ENCODE peak calls at places on chromosome 16, in six cellular contexts. Z, H, G, K, B and X are unnamed samples.

GRCh38 chr16:70638814-70639792 is 7.3 kb upstream of the IL34 start:
- DNase-seq in Z (no peak), H (no peak), G (no peak), K (no peak), B (no peak), X (no peak)

GRCh38 chr16:35391328-35391727 is 1931.9 kb downstream of the TP53TG3F start:
- DNase-seq in Z (peak), H (no peak), G (no peak), K (peak), B (no peak), X (peak)

GRCh38 chr16:74449470-74449869 is 28.2 kb upstream of the CLEC18B start:
- DNase-seq in Z (no peak), H (no peak), G (no peak), K (no peak), B (no peak), X (no peak)

GRCh38 chr16:66512589-66513404 is 37.1 kb downstream of the TK2 start:
- DNase-seq in Z (no peak), H (peak), G (no peak), K (no peak), B (no peak), X (no peak)

GRCh38 chr16:13390093-13390985 is 488.9 kb downstream of the SHISA9 start:
- DNase-seq in Z (no peak), H (no peak), G (no peak), K (no peak), B (no peak), X (no peak)

GRCh38 chr16:62638964-62639861 is 603.0 kb upstream of the CDH8 start:
- DNase-seq in Z (no peak), H (no peak), G (no peak), K (no peak), B (no peak), X (no peak)

GRCh38 chr16:67430504-67431076 is 331 bp upstream of the HSD11B2 start:
- DNase-seq in Z (no peak), H (no peak), G (no peak), K (peak), B (peak), X (peak)

GRCh38 chr16:57600048-57600835 is 28.2 kb upstream of the ADGRG1 start:
- DNase-seq in Z (peak), H (peak), G (peak), K (peak), B (peak), X (no peak)

GRCh38 chr16:6682142-6682811 is 650.4 kb upstream of the RBFOX1 start:
- DNase-seq in Z (peak), H (no peak), G (peak), K (peak), B (no peak), X (no peak)

GRCh38 chr16:57155702-57156350 is 30.0 kb downstream of the PSME3IP1 start:
- DNase-seq in Z (no peak), H (no peak), G (no peak), K (no peak), B (no peak), X (no peak)

GRCh38 chr16:88387941-88388627 is 5.3 kb downstream of the ZNF469 start:
- DNase-seq in Z (peak), H (peak), G (no peak), K (no peak), B (peak), X (peak)

GRCh38 chr16:53769787-53770186 is 65.8 kb downstream of the FTO start:
- DNase-seq in Z (no peak), H (no peak), G (no peak), K (no peak), B (no peak), X (no peak)

GRCh38 chr16:13471036-13471435 is 448.9 kb upstream of the ERCC4 start:
- DNase-seq in Z (no peak), H (no peak), G (peak), K (peak), B (no peak), X (no peak)

GRCh38 chr16:86984975-86985655 is 332.1 kb downstream of the C16orf95 start:
- DNase-seq in Z (no peak), H (peak), G (no peak), K (peak), B (no peak), X (peak)

GRCh38 chr16:51391798-51392511 is 240.9 kb upstream of the SALL1 start:
- DNase-seq in Z (no peak), H (no peak), G (peak), K (peak), B (no peak), X (no peak)

GRCh38 chr16:52254753-52255152 is 292.2 kb downstream of the TOX3 start:
- DNase-seq in Z (no peak), H (no peak), G (no peak), K (no peak), B (no peak), X (no peak)

GRCh38 chr16:88886915-88887521 is 20.6 kb upstream of the PABPN1L start:
- DNase-seq in Z (peak), H (no peak), G (no peak), K (peak), B (no peak), X (peak)

GRCh38 chr16:11605564-11605886 is 18.8 kb upstream of the LITAF start:
- DNase-seq in Z (no peak), H (no peak), G (no peak), K (no peak), B (no peak), X (no peak)

GRCh38 chr16:10984509-10984908 is 40.1 kb downstream of the CLEC16A start:
- DNase-seq in Z (no peak), H (no peak), G (no peak), K (no peak), B (no peak), X (no peak)

GRCh38 chr16:1772362-1772907 is at the start of gene EME2:
- DNase-seq in Z (no peak), H (no peak), G (no peak), K (peak), B (no peak), X (no peak)

GRCh38 chr16:11669380-11670146 is 1.3 kb downstream of the SNN start:
- DNase-seq in Z (no peak), H (peak), G (no peak), K (no peak), B (peak), X (peak)

GRCh38 chr16:57994778-57995177 is 5.7 kb downstream of the ZNF319 start:
- DNase-seq in Z (peak), H (no peak), G (peak), K (peak), B (peak), X (peak)

GRCh38 chr16:71883193-71883848 is 661 bp downstream of the ZNF821 start:
- DNase-seq in Z (peak), H (no peak), G (peak), K (peak), B (peak), X (peak)

GRCh38 chr16:73225983-73226382 is 178.1 kb upstream of the ZFHX3 start:
- DNase-seq in Z (no peak), H (no peak), G (no peak), K (no peak), B (no peak), X (no peak)

GRCh38 chr16:81314603-81315270 is at the start of gene GAN:
- DNase-seq in Z (peak), H (peak), G (peak), K (peak), B (peak), X (peak)
- TF ChIP-seq CTCF in Z (no peak), H (no peak), G (no peak), K (no peak), B (no peak), X (no peak)

DNA sequence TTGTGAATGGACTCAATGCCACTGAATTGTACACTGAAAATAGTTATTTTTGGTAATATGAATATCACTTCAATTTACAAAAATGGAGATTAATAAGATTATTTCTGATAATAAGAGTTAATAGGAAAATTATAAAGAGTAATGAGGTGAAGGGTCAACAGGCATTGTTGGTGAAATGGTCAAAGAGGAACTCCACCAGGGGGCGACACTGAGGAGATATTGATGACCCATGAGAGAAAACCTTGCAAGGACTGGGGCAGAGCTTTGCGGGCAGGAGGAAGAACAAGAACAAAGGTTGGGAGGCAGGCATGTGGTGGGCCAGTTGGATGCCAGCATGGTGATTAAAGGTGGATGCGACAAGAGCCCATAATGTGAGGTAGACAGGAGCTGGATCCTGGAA is 74.0 kb upstream of the XYLT1 start:
- DNase-seq in Z (peak), H (no peak), G (peak), K (no peak), B (no peak), X (no peak)
- TF ChIP-seq CTCF in Z (no peak), H (no peak), G (peak), K (peak), B (no peak), X (no peak)

DNA sequence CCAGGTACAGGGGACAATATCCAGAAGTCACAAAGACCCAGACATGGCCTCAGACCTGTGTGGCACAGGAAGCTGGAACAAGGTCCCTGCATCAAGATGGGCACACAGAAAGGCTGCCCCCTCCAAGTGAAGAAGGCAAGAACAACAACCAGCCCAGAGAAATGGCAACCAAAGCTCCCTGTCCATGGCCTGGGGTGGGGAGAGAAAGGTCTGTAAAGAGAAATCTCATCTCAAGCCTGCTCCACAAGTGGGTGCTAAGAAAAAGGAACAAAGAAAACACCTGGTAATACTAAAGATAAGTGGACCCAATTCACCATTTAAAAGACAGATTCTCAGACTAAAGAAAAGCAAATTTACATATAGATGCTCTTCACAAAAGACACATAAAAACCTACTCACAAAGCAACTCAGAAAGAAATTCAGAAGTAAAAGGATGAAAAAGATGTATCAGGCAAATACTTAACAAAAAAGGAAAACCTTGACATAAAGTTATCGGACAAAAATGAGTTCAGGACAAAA is 107.4 kb downstream of the PARN start:
- DNase-seq in Z (no peak), H (no peak), G (no peak), K (no peak), B (no peak), X (no peak)
- TF ChIP-seq CTCF in Z (no peak), H (no peak), G (no peak), K (no peak), B (no peak), X (no peak)

DNA sequence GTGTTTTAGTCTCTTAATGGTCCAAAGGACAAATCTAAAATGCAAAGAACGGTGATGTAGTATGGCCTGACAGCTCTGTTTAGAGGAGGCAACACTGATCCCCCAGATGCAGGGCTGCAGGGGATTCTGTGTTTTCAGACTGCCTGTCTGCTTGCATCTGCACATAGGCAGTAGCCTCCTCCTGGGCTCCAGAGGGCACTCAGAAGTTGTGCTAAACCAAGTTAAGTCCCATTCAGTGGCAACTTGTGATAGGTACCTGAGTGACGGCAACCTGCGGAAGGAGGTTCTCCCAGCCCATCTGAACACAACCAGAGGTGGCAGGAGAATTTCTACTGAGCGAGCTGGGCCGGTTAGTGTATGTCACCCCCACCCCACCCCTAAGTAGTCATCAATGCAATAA is 9.9 kb downstream of the HAS3 start:
- DNase-seq in Z (no peak), H (no peak), G (no peak), K (no peak), B (no peak), X (no peak)
- TF ChIP-seq CTCF in Z (no peak), H (no peak), G (no peak), K (no peak), B (no peak), X (no peak)

GRCh38 chr16:3814755-3815154 is 65.8 kb downstream of the CREBBP start:
- DNase-seq in Z (no peak), H (no peak), G (no peak), K (no peak), B (no peak), X (no peak)

GRCh38 chr16:3810198-3810664 is 70.3 kb downstream of the CREBBP start:
- DNase-seq in Z (no peak), H (no peak), G (no peak), K (no peak), B (no peak), X (no peak)

GRCh38 chr16:3816326-3816725 is 64.2 kb downstream of the CREBBP start:
- DNase-seq in Z (no peak), H (no peak), G (no peak), K (no peak), B (no peak), X (no peak)

GRCh38 chr16:3810818-3811217 is 69.7 kb downstream of the CREBBP start:
- DNase-seq in Z (no peak), H (no peak), G (no peak), K (no peak), B (no peak), X (no peak)

DNA sequence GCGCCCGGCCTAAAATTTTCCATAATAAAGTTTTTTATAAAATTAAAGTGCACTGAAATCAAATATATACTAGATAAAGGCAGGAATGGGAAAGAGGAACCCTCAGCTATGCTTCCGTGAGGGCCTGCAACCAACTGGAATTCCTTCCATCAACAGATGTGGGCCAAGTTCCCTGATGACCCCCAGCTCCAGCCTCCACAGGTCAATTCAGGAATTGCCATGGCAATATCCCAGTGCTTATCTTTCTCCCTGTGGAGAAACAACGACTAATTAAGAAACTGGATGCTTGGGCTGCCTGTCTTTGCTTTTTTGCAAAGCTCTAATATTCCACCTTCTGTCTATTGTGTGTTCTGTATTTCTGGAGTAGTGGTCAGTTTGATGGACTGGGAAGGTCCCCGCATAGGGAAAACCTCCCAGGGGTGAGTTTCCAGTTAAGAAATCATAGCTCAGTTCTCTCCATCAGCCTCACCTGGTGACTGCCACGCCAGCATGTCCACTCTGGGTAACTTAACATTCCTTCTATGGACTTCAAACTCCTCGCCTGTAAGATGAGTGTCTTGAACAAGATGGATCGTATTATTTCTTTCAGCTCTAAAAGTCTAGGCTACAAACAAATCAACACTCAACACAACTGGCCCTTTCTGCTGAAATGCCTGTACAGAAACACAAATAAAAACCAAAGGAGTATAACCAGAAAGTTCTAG is 67.9 kb downstream of the CREBBP start:
- DNase-seq in Z (no peak), H (no peak), G (no peak), K (no peak), B (no peak), X (no peak)
- TF ChIP-seq CTCF in Z (no peak), H (no peak), G (no peak), K (no peak), B (no peak), X (no peak)

GRCh38 chr16:84677017-84677803 is 22.6 kb upstream of the USP10 start:
- DNase-seq in Z (no peak), H (peak), G (no peak), K (no peak), B (no peak), X (no peak)
- TF ChIP-seq CTCF in Z (no peak), H (no peak), G (no peak), K (no peak), B (no peak), X (no peak)

GRCh38 chr16:4935231-4935855 is 1.6 kb downstream of the PPL start:
- DNase-seq in Z (peak), H (peak), G (no peak), K (no peak), B (peak), X (peak)

GRCh38 chr16:4937782-4938682 is 1.1 kb upstream of the PPL start:
- DNase-seq in Z (no peak), H (no peak), G (no peak), K (no peak), B (peak), X (no peak)

GRCh38 chr16:4934591-4934990 is 2.4 kb downstream of the PPL start:
- DNase-seq in Z (no peak), H (no peak), G (no peak), K (no peak), B (no peak), X (no peak)

GRCh38 chr16:4936991-4937781 is at the start of gene PPL:
- DNase-seq in Z (peak), H (peak), G (no peak), K (peak), B (peak), X (peak)

DNA sequence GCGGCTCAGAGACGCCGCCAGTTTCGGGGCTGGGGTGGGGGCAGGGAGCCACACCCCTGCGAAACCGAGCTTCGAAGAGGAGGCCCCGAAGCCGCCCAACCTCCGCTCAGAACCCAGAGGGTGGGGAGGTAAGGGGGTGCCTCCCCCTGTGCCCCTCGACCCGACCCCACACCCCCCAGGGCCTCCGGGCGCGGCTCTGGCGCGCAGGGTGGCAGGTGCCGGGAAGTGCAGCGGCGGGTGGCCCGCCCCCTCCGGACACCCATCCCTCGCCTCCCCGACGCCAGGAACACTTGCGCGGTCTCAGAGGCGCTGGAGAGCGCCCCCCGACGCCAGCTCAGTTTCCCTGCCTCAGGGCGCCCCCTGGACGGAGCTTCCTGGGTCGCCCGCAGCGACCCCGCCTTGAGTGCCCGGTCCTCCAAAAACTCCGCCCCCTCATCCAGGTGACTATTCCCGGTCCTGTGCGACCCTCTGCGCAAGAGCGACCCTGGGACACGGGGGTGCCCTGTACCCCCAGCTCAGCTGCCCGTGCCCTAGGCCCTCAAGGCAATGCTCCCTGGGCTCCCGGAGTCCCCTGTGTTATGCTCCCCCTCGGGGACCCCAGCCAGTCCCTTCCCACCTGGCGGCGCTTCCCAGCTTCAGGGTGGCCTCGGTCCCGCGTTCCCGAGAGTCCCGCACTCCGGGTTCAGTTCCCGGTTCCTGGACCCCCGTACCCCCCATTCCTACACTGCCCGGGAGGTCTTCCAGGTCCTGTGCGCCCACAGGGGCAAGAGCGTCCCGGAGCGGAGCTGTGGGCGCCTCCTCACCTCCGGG is 562 bp downstream of the PPL start:
- DNase-seq in Z (peak), H (peak), G (no peak), K (peak), B (peak), X (no peak)
- TF ChIP-seq CTCF in Z (peak), H (peak), G (no peak), K (no peak), B (no peak), X (peak)

GRCh38 chr16:49608801-49609200 is 235.2 kb downstream of the C16orf78 start:
- DNase-seq in Z (no peak), H (peak), G (no peak), K (no peak), B (no peak), X (no peak)
- TF ChIP-seq CTCF in Z (no peak), H (peak), G (peak), K (peak), B (no peak), X (peak)

DNA sequence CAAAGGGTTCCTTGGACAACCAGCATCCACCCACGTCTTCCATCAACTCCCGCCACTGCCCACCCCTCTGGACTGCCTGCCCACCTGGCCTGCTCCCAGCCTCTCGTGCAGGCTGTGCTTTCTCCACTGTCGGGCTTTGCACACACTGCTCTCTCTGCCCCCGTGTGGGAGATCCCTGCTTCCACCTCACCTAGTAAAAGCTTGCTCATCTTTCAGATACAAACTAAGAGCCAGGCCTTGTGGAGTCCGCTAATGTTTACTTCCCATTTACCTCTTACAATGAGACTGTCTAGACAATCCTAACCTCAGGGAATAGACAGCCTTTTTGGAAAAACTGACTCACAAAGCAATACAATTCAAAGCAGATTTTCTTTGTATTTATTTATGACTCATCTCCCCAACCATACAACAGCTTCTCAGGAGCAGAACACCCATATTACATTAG is 67.6 kb downstream of the USP31 start:
- DNase-seq in Z (no peak), H (no peak), G (no peak), K (no peak), B (no peak), X (no peak)
- TF ChIP-seq CTCF in Z (no peak), H (no peak), G (no peak), K (no peak), B (no peak), X (no peak)